ENCODE peak calls at places on chromosomes 6 and 20, in five cellular contexts. H, A, M, K and U are unnamed samples.

GRCh38 chr6:170208651-170209353 is 82.1 kb downstream of the DLL1 start:
- DNase-seq in M (no peak), K (no peak), H (no peak), A (no peak), U (no peak)

GRCh38 chr6:56101141-56101553 is 146.2 kb downstream of the COL21A1 start:
- DNase-seq in M (no peak), A (no peak), K (no peak), H (peak), U (no peak)

GRCh38 chr20:1185316-1185741 is 548 bp upstream of the TMEM74B start:
- DNase-seq in K (peak), H (no peak), M (no peak), A (peak), U (no peak)

GRCh38 chr20:34980543-34981213 is 25.0 kb downstream of the MYH7B start:
- DNase-seq in K (peak), H (no peak), M (peak), A (no peak), U (no peak)

GRCh38 chr6:13004610-13005009 is 288.0 kb downstream of the PHACTR1 start:
- DNase-seq in M (no peak), H (no peak), K (no peak), A (no peak), U (no peak)

GRCh38 chr20:62550087-62550565 is 74.3 kb upstream of the GATA5 start:
- DNase-seq in A (no peak), H (no peak), M (peak), K (no peak), U (no peak)

GRCh38 chr20:2671977-2672376 is 8.0 kb upstream of the IDH3B start:
- DNase-seq in H (no peak), K (peak), A (no peak), M (no peak), U (no peak)

GRCh38 chr20:62424249-62425109 is 2.9 kb downstream of the RBBP8NL start:
- DNase-seq in A (no peak), H (no peak), M (no peak), K (no peak), U (no peak)

GRCh38 chr20:55166063-55166462 is 690.7 kb downstream of the DOK5 start:
- DNase-seq in H (no peak), A (no peak), M (no peak), K (no peak), U (no peak)

GRCh38 chr20:48893374-48893773 is 28.1 kb upstream of the ARFGEF2 start:
- DNase-seq in K (no peak), H (no peak), M (no peak), A (no peak), U (no peak)

GRCh38 chr6:155121699-155122098 is 126.6 kb downstream of the TIAM2 start:
- DNase-seq in M (no peak), K (peak), H (no peak), A (no peak), U (no peak)

GRCh38 chr20:50708845-50709555 is 17.7 kb upstream of the RIPOR3 start:
- DNase-seq in H (no peak), A (no peak), M (no peak), K (no peak), U (no peak)
- TF ChIP-seq CTCF in H (no peak), A (no peak), M (no peak), K (no peak), U (no peak)

DNA sequence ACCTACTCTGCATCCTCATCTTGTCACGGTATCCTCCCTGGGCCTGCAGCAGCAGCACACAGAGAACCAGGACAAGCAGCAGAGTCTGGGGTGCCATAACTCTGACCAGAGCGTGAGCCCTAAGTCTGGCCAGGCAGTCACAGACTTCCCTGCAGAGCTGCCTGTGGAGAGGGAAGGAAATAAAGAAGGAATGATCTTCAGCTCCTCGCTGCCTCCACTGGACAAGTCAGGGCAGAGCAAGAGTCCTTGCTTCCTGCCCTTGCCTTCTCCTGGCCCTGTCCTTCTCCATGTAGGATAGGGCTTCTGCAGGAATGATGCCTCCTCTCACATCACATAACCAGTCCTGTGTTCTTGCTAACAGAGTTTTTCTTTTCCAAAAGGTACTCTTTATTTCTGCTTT is 15.9 kb upstream of the WFDC11 start:
- DNase-seq in H (no peak), K (peak), M (no peak), A (no peak), U (no peak)
- TF ChIP-seq CTCF in H (no peak), K (no peak), M (no peak), A (no peak), U (no peak)

GRCh38 chr6:107411161-107411560 is 48.2 kb downstream of the PDSS2 start:
- DNase-seq in K (no peak), M (no peak), A (no peak), H (no peak), U (no peak)

GRCh38 chr6:107409942-107410341 is 49.4 kb downstream of the PDSS2 start:
- DNase-seq in H (no peak), K (no peak), M (no peak), A (no peak), U (no peak)

GRCh38 chr6:107416179-107416578 is 43.2 kb downstream of the PDSS2 start:
- DNase-seq in M (no peak), A (no peak), H (no peak), K (no peak), U (no peak)

GRCh38 chr6:107418118-107418517 is 41.2 kb downstream of the PDSS2 start:
- DNase-seq in A (no peak), M (no peak), K (no peak), H (no peak), U (no peak)

DNA sequence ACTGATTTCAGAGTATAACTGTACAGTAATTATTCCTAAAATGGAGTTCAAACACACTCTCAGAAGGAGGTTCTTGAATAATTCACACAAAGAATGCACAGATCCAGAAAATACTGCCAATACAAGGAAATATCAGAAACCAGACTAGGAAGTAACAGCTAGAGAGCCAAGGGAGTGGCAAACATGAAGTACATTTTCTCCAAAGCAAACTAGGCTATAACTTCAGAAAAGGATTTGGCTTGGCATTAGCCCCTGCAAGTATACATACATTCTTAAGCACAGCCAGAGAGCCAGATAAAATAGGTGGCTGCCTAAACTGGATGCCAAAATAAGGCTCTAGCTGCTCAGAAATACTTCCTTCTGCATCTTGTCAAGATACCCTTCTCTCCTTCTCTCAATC is 45.1 kb downstream of the PDSS2 start:
- DNase-seq in K (no peak), H (no peak), M (no peak), A (no peak), U (no peak)
- TF ChIP-seq CTCF in K (no peak), H (no peak), M (no peak), A (no peak), U (no peak)

GRCh38 chr6:124903797-124904196 is 58.4 kb upstream of the RNF217 start:
- DNase-seq in K (no peak), H (no peak), M (no peak), A (no peak), U (no peak)
- TF ChIP-seq CTCF in K (no peak), H (no peak), M (no peak), A (no peak), U (no peak)

GRCh38 chr6:41475164-41475563 is 71.0 kb upstream of the FOXP4 start:
- DNase-seq in H (no peak), K (no peak), A (no peak), M (no peak), U (no peak)

GRCh38 chr6:41475737-41476357 is 70.3 kb upstream of the FOXP4 start:
- DNase-seq in A (no peak), K (no peak), M (no peak), H (no peak), U (no peak)

GRCh38 chr6:41474213-41474933 is 71.8 kb upstream of the FOXP4 start:
- DNase-seq in H (no peak), M (no peak), A (no peak), K (no peak), U (no peak)

GRCh38 chr6:41476407-41476806 is 69.8 kb upstream of the FOXP4 start:
- DNase-seq in H (no peak), M (no peak), A (no peak), K (no peak), U (no peak)

DNA sequence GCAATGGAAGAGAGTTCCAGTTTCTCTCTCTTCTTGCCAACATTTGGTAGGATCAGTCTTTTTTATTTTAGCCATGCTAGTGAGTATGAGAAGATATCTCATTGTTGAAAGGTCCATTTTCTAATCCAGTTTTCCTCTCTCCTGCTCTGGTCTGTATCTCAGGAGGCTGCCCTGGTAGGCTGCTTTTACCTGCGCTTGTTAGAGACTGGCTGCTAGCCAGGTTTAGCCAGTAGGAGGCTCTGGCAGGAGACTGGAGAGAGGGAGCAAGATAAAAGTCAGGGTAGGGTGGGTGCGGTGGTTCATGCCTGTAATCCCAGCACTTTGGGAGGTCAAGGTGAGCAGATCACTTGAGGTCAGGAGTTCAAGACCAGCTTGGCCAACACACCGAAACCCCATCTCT is 68.6 kb upstream of the FOXP4 start:
- DNase-seq in M (no peak), K (peak), H (no peak), A (no peak), U (no peak)
- TF ChIP-seq CTCF in M (no peak), K (no peak), H (no peak), A (no peak), U (no peak)

DNA sequence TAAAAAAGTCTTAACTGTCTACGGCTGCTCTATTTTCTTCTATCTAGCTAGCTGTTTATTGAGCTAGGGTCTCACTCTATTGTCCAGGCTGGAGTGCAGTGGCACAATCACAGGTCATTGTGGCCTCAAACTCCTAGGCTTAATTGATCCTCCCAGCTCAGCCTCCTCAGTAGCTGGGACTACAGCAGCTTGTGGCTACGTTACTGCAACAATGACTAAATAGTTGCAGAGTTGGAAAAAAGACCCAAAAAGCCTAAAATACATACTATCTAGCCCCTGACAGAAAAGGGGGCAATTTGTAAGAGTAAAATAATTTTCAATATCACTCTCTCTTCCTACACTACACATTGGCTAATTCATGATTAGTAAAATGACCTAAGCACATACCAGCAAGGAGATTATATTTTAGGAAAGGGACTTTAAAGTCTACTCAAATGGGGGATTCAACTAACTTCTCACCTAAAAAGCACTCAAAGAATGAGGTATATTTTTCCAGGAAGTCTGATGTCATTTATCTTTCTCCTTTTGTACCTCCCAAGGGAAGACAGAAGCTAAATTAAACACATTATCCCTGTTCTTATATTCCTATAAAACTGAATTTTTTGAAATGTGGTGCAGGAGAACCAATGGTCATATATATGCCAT is 82.8 kb downstream of the ZMYND8 start:
- DNase-seq in K (no peak), A (no peak), M (no peak), H (no peak), U (no peak)
- TF ChIP-seq CTCF in K (no peak), A (no peak), M (no peak), H (no peak), U (no peak)

GRCh38 chr20:37147250-37147649 is 31.9 kb upstream of the RPN2 start:
- DNase-seq in H (no peak), K (no peak), A (no peak), M (no peak), U (no peak)
- TF ChIP-seq CTCF in H (no peak), K (no peak), A (no peak), M (no peak), U (no peak)

GRCh38 chr20:12570371-12570770 is 438.4 kb upstream of the SPTLC3 start:
- DNase-seq in M (no peak), A (no peak), H (no peak), K (peak), U (no peak)
- TF ChIP-seq CTCF in M (no peak), A (no peak), H (no peak), K (peak), U (no peak)